ENCODE peak calls at places on chromosomes 5 and 9, in ten cellular contexts. Y is foreskin fibroblast, O is RWPE1, X is IMR-90, I is GM20000, F is HCT116, R is A673, E is HFFc6, J is uterus, A is natural killer cell. G is an unnamed sample.

GRCh38 chr9:127776919-127777280 is 1.6 kb downstream of the SH2D3C start:
- DNase-seq in Y (no peak), O (no peak), X (no peak), I (no peak), F (no peak), R (no peak), E (no peak), J (no peak), A (no peak), G (no peak)

GRCh38 chr9:37929441-37929895 is 25.5 kb upstream of the SLC25A51 start:
- DNase-seq in Y (peak; percentile 69), O (no peak), X (peak; percentile 66), I (no peak), F (peak; percentile 58), R (no peak), E (peak; percentile 46), J (no peak), A (no peak), G (no peak)

GRCh38 chr9:127403507-127404192 is 6.7 kb downstream of the SLC2A8 start:
- DNase-seq in Y (no peak), O (no peak), X (no peak), I (no peak), F (no peak), R (no peak), E (no peak), J (no peak), A (no peak), G (no peak)

GRCh38 chr9:103364753-103365152 is 369.6 kb downstream of the CYLC2 start:
- DNase-seq in Y (no peak), O (peak; percentile 87), X (no peak), I (no peak), F (no peak), R (no peak), E (peak; percentile 25), J (no peak), A (no peak), G (no peak)

GRCh38 chr5:112109331-112109993 is 309.6 kb downstream of the EPB41L4A start:
- DNase-seq in Y (peak; percentile 87), O (peak; percentile 56), X (peak; percentile 87), I (no peak), F (peak; percentile 12), R (peak; percentile 3), E (peak; percentile 34), J (peak; percentile 45), A (no peak), G (no peak)

GRCh38 chr5:132496631-132497487 is 6.3 kb upstream of the IRF1 start:
- DNase-seq in Y (peak; percentile 87), O (peak; percentile 77), X (peak; percentile 87), I (peak; percentile 86), F (no peak), R (peak; percentile 53), E (peak; percentile 70), J (peak; percentile 89), A (peak; percentile 61), G (no peak)

GRCh38 chr9:17807670-17808282 is 228.9 kb downstream of the SH3GL2 start:
- DNase-seq in Y (no peak), O (no peak), X (no peak), I (no peak), F (no peak), R (no peak), E (no peak), J (no peak), A (no peak), G (no peak)

GRCh38 chr5:134590992-134591659 is 41.5 kb downstream of the SAR1B start:
- DNase-seq in Y (no peak), O (no peak), X (no peak), I (peak; percentile 13), F (peak; percentile 79), R (no peak), E (no peak), J (no peak), A (no peak), G (no peak)

GRCh38 chr5:122173484-122174191 is 44.3 kb downstream of the ZNF474 start:
- DNase-seq in Y (no peak), O (no peak), X (no peak), I (no peak), F (no peak), R (no peak), E (no peak), J (no peak), A (no peak), G (no peak)

GRCh38 chr5:168023190-168023589 is 268.3 kb upstream of the WWC1 start:
- DNase-seq in Y (no peak), O (no peak), X (no peak), I (no peak), F (no peak), R (peak; percentile 25), E (no peak), J (peak; percentile 15), A (no peak), G (no peak)

GRCh38 chr5:113244966-113245365 is 189.8 kb downstream of the TSSK1B start:
- DNase-seq in Y (no peak), O (no peak), X (no peak), I (no peak), F (no peak), R (no peak), E (no peak), J (no peak), A (no peak), G (no peak)

GRCh38 chr5:177455661-177456590 is 9.3 kb downstream of the PRR7 start:
- DNase-seq in Y (peak; percentile 84), O (peak; percentile 99), X (peak; percentile 82), I (peak; percentile 96), F (peak; percentile 84), R (peak; percentile 93), E (peak; percentile 71), J (peak; percentile 94), A (peak; percentile 89), G (peak; percentile 89)

GRCh38 chr9:33143241-33143642 is 23.9 kb downstream of the B4GALT1 start:
- DNase-seq in Y (peak; percentile 77), O (no peak), X (peak; percentile 80), I (no peak), F (no peak), R (peak; percentile 31), E (peak; percentile 86), J (no peak), A (no peak), G (no peak)

GRCh38 chr9:89426389-89426961 is 71.4 kb downstream of the SEMA4D start:
- DNase-seq in Y (no peak), O (no peak), X (no peak), I (peak; percentile 69), F (no peak), R (no peak), E (no peak), J (no peak), A (no peak), G (no peak)

GRCh38 chr9:89430995-89431394 is 66.9 kb downstream of the SEMA4D start:
- DNase-seq in Y (no peak), O (peak; percentile 73), X (no peak), I (no peak), F (no peak), R (no peak), E (no peak), J (no peak), A (no peak), G (no peak)

GRCh38 chr9:89427621-89428221 is 70.2 kb downstream of the SEMA4D start:
- DNase-seq in Y (no peak), O (no peak), X (peak; percentile 49), I (no peak), F (no peak), R (no peak), E (no peak), J (no peak), A (peak; percentile 72), G (no peak)

GRCh38 chr9:89428222-89428761 is 69.6 kb downstream of the SEMA4D start:
- DNase-seq in Y (no peak), O (no peak), X (no peak), I (no peak), F (no peak), R (no peak), E (no peak), J (no peak), A (no peak), G (no peak)

DNA sequence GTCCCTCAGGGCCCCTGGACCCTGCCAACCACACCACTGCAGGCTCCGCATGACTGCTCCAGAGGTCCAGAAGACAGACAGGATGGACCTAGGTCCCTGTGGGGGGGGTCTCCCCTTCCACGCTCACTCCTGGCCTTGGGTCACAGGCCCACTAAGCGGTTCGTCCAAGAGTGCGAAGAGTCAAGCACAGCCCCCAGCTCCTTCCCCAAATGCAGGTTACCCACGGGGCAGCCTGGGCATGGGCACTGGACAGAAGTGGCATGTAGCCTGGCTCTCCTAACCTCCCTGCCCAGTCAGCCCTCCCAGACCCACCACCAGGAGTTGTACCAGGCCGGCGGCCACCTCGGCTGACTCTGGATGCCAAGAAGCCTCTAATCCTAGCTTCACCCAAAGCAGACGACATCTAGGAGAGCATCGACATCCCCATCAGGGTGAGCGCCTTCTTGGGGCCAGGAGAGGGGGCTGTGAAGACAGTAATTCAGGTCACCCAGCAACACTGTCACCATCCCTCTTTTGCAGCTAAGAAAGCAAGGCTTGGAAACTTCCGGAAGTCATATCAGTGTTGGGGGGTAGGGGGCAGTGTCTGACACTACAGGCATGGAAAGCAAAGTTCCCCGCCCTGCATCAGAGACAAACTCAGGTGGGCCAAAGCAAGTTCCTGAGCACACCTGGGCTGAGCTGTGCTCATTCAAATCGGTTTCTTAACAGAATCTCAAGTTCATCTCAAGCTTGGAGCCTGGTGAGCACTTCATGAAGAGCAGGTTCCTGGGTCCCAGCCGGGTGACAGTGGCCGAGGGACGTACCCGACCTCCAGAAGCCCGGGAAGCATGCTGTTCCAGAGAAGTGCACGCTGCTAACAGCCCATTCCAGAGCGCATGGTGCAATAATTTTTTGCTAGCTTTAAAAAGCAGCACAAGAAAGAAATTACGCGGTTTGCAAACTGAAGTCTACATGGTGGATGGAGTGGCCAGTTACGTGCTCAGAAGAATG is 68.7 kb downstream of the SEMA4D start:
- DNase-seq in Y (no peak), O (no peak), X (no peak), I (peak; percentile 53), F (no peak), R (peak; percentile 7), E (no peak), J (no peak), A (no peak), G (no peak)
- TF ChIP-seq CTCF in Y (peak; percentile 8), O (no peak), X (peak; percentile 12), I (peak; percentile 20), F (peak; percentile 45), R (peak; percentile 33), E (peak; percentile 41), J (no peak), A (peak; percentile 28), G (no peak)

GRCh38 chr9:116737137-116737546 is 50.0 kb downstream of the TRIM32 start:
- DNase-seq in Y (peak; percentile 45), O (peak; percentile 96), X (peak; percentile 66), I (peak; percentile 74), F (peak; percentile 64), R (peak; percentile 92), E (peak; percentile 54), J (peak; percentile 58), A (peak; percentile 30), G (peak; percentile 93)
- TF ChIP-seq CTCF in Y (peak; percentile 97), O (peak; percentile 99), X (peak; percentile 93), I (peak; percentile 97), F (peak; percentile 92), R (peak; percentile 98), E (peak; percentile 91), J (peak; percentile 29), A (peak; percentile 63), G (peak; percentile 96)

GRCh38 chr9:99104459-99105151 is at the start of gene TGFBR1:
- DNase-seq in Y (peak; percentile 89), O (peak; percentile 100), X (peak; percentile 89), I (peak; percentile 99), F (peak; percentile 73), R (peak; percentile 91), E (peak; percentile 83), J (peak; percentile 95), A (peak; percentile 94), G (peak; percentile 82)
- TF ChIP-seq CTCF in Y (no peak), O (no peak), X (no peak), I (no peak), F (no peak), R (no peak), E (peak; percentile 32), J (no peak), A (no peak), G (no peak)

GRCh38 chr5:101424530-101425175 is 521.6 kb upstream of the ST8SIA4 start:
- DNase-seq in Y (peak; percentile 69), O (no peak), X (peak; percentile 73), I (no peak), F (peak; percentile 10), R (no peak), E (no peak), J (no peak), A (no peak), G (no peak)
- TF ChIP-seq CTCF in Y (no peak), O (no peak), X (no peak), I (no peak), F (no peak), R (no peak), E (no peak), J (no peak), A (no peak), G (no peak)